ENCODE peak calls at places on chromosome 16, in eight cellular contexts. L, K, Q, R, W, D, A and O are unnamed samples.

GRCh38 chr16:10539256-10539655 is 41.1 kb downstream of the EMP2 start:
- ATAC-seq in L (no peak), Q (no peak), K (no peak), R (peak), D (no peak), W (no peak), A (no peak), O (no peak)

GRCh38 chr16:67088551-67088950 is 21.2 kb upstream of the PHAF1 start:
- ATAC-seq in R (no peak), D (no peak), A (no peak), Q (no peak), W (no peak), K (no peak), L (no peak), O (no peak)

GRCh38 chr16:35730251-35730650 is 2270.8 kb downstream of the TP53TG3F start:
- ATAC-seq in A (no peak), W (no peak), D (no peak), K (no peak), L (no peak), R (no peak), Q (no peak), O (no peak)

GRCh38 chr16:73126453-73126853 is 78.5 kb upstream of the ZFHX3 start:
- ATAC-seq in K (no peak), D (peak), Q (no peak), L (peak), A (peak), R (peak), W (no peak), O (no peak)

GRCh38 chr16:78762222-78762621 is 662.8 kb downstream of the WWOX start:
- ATAC-seq in A (peak), D (peak), W (peak), L (no peak), K (no peak), R (no peak), Q (no peak), O (peak)

GRCh38 chr16:10754941-10755340 is 11.3 kb downstream of the NUBP1 start:
- ATAC-seq in A (no peak), D (no peak), K (no peak), W (no peak), R (no peak), L (no peak), Q (no peak), O (no peak)

GRCh38 chr16:9034056-9034455 is 57.4 kb upstream of the HAPSTR1 start:
- ATAC-seq in W (no peak), R (no peak), K (no peak), D (no peak), L (no peak), Q (no peak), A (no peak), O (no peak)

GRCh38 chr16:1194665-1195392 is 30.2 kb downstream of the TPSG1 start:
- ATAC-seq in D (no peak), R (peak), L (peak), W (no peak), K (no peak), A (peak), Q (peak), O (peak)